ENCODE peak calls at places on chromosomes 7 and 10, in nine cellular contexts. W is cardiac fibroblast; B is upper lobe of left lung; K is heart right ventricle; Z is CD8-positive, alpha-beta T cell; F is endothelial cell; P is fibroblast of villous mesenchyme; V is AG09309; M is Calu3. X is an unnamed sample.

GRCh38 chr10:86670290-86670811 is 2.0 kb downstream of the LDB3 start:
- DNase-seq in F (no peak), Z (no peak), K (no peak), P (no peak), M (no peak), V (no peak), W (no peak), B (no peak), X (no peak)

GRCh38 chr10:60572511-60573194 is 183.0 kb upstream of the ANK3 start:
- DNase-seq in B (no peak), K (peak; percentile 23), W (peak; percentile 58), F (peak; percentile 22), M (peak; percentile 26), V (peak; percentile 21), Z (no peak), P (peak; percentile 24), X (peak; percentile 43)

GRCh38 chr7:41977165-41977651 is 259.8 kb downstream of the GLI3 start:
- DNase-seq in Z (no peak), K (no peak), V (no peak), W (peak; percentile 82), M (peak; percentile 32), F (peak; percentile 30), B (no peak), P (peak; percentile 71), X (no peak)

GRCh38 chr7:123769371-123769770 is 20.6 kb upstream of the WASL start:
- DNase-seq in M (peak; percentile 72), K (no peak), F (no peak), V (no peak), Z (no peak), W (peak; percentile 86), P (peak; percentile 12), B (no peak), X (no peak)

GRCh38 chr10:76356557-76356956 is 925.1 kb downstream of the LRMDA start:
- DNase-seq in Z (no peak), K (no peak), M (no peak), V (no peak), W (no peak), B (no peak), P (no peak), F (no peak), X (no peak)

GRCh38 chr10:131675104-131675503 is 225.7 kb upstream of the PPP2R2D start:
- DNase-seq in Z (no peak), F (no peak), P (no peak), B (no peak), K (no peak), M (no peak), V (no peak), W (no peak), X (no peak)

GRCh38 chr10:7488418-7488829 is 77.6 kb upstream of the SFMBT2 start:
- DNase-seq in F (no peak), W (peak; percentile 46), M (peak; percentile 11), V (no peak), Z (no peak), P (peak; percentile 73), B (no peak), K (no peak), X (no peak)

GRCh38 chr10:131475803-131476202 is 164.3 kb upstream of the TCERG1L start:
- DNase-seq in K (no peak), W (no peak), P (no peak), F (no peak), Z (no peak), V (no peak), M (no peak), B (no peak), X (no peak)

GRCh38 chr10:123150986-123151738 is 3.0 kb upstream of the BUB3 start:
- DNase-seq in F (peak; percentile 48), K (no peak), P (no peak), B (peak; percentile 84), M (peak; percentile 21), V (no peak), Z (no peak), W (no peak), X (no peak)

GRCh38 chr7:120993011-120993574 is 4.6 kb downstream of the CPED1 start:
- DNase-seq in Z (no peak), K (no peak), M (no peak), W (no peak), B (no peak), V (no peak), P (no peak), F (no peak), X (no peak)

GRCh38 chr10:103729851-103730250 is 125.5 kb downstream of the SH3PXD2A start:
- DNase-seq in M (no peak), W (no peak), K (no peak), V (no peak), B (no peak), Z (no peak), P (no peak), F (no peak), X (no peak)

GRCh38 chr7:19957664-19958063 is 184.2 kb upstream of the TMEM196 start:
- DNase-seq in V (no peak), K (no peak), Z (no peak), F (no peak), B (no peak), W (peak; percentile 32), P (peak; percentile 51), M (no peak), X (no peak)

GRCh38 chr10:14674376-14675050 is 100.2 kb downstream of the FAM107B start:
- DNase-seq in Z (no peak), B (no peak), V (no peak), P (no peak), F (no peak), K (no peak), W (no peak), M (peak; percentile 72), X (no peak)

GRCh38 chr10:118501637-118502440 is 93.6 kb downstream of the PRLHR start:
- DNase-seq in V (peak; percentile 14), B (no peak), P (peak; percentile 61), K (no peak), Z (no peak), W (peak; percentile 64), M (no peak), F (no peak), X (no peak)

GRCh38 chr7:5709347-5709950 is 72.0 kb downstream of the RNF216 start:
- DNase-seq in P (peak; percentile 70), M (no peak), V (peak; percentile 42), B (no peak), Z (no peak), W (no peak), K (no peak), F (no peak), X (no peak)

GRCh38 chr10:124090630-124091209 is 2.7 kb downstream of the CHST15 start:
- DNase-seq in K (no peak), B (no peak), P (no peak), F (no peak), W (no peak), Z (no peak), M (peak; percentile 14), V (no peak), X (no peak)

GRCh38 chr10:72254891-72255568 is 18.7 kb upstream of the DDIT4 start:
- DNase-seq in K (peak; percentile 90), W (peak; percentile 92), Z (peak; percentile 38), B (peak; percentile 75), P (peak; percentile 89), M (peak; percentile 83), V (no peak), F (peak; percentile 47), X (no peak)

GRCh38 chr10:23331567-23332290 is 12.9 kb downstream of the C10orf67 start:
- DNase-seq in B (no peak), M (no peak), Z (no peak), K (no peak), F (no peak), W (peak; percentile 89), P (peak; percentile 89), V (peak; percentile 57), X (no peak)

GRCh38 chr7:37753398-37753797 is 69.8 kb downstream of the GPR141 start:
- DNase-seq in W (no peak), P (no peak), M (no peak), B (no peak), V (no peak), F (no peak), K (no peak), Z (no peak), X (no peak)

GRCh38 chr7:139808846-139809442 is 20.1 kb upstream of the TBXAS1 start:
- DNase-seq in M (no peak), F (no peak), B (no peak), K (no peak), W (no peak), Z (no peak), P (no peak), V (no peak), X (no peak)
- TF ChIP-seq CTCF in M (no peak), F (no peak), B (no peak), K (no peak), W (no peak), Z (no peak), P (no peak), V (no peak), X (no peak)

GRCh38 chr10:84519235-84519634 is 190.8 kb downstream of the CCSER2 start:
- DNase-seq in V (no peak), P (no peak), Z (no peak), F (no peak), B (no peak), K (no peak), W (no peak), M (no peak), X (no peak)
- TF ChIP-seq CTCF in V (no peak), P (no peak), Z (no peak), F (no peak), B (no peak), K (no peak), W (no peak), M (no peak), X (no peak)

GRCh38 chr7:133859191-133859590 is 267.9 kb upstream of the LRGUK start:
- DNase-seq in W (no peak), M (no peak), B (no peak), Z (no peak), K (no peak), F (no peak), V (no peak), P (no peak), X (no peak)
- TF ChIP-seq CTCF in W (no peak), M (no peak), B (no peak), Z (no peak), K (no peak), F (no peak), V (no peak), P (no peak), X (no peak)

GRCh38 chr10:79068203-79068561 is 584 bp upstream of the ZMIZ1 start:
- DNase-seq in V (no peak), F (peak; percentile 61), B (peak; percentile 88), Z (peak; percentile 31), P (no peak), K (no peak), M (peak; percentile 47), W (peak; percentile 26), X (peak; percentile 34)

GRCh38 chr10:79065853-79066252 is 2.9 kb upstream of the ZMIZ1 start:
- DNase-seq in K (peak; percentile 3), F (no peak), M (no peak), B (no peak), W (no peak), V (no peak), Z (no peak), P (no peak), X (no peak)

GRCh38 chr10:79068562-79069324 is at the start of gene ZMIZ1:
- DNase-seq in B (peak; percentile 98), M (peak; percentile 92), V (peak; percentile 82), K (peak; percentile 87), F (peak; percentile 83), P (peak; percentile 95), W (peak; percentile 95), Z (peak; percentile 81), X (peak; percentile 92)

GRCh38 chr10:79066460-79067240 is 2.1 kb upstream of the ZMIZ1 start:
- DNase-seq in K (no peak), V (no peak), M (peak; percentile 63), W (peak; percentile 34), F (peak; percentile 33), B (no peak), Z (no peak), P (no peak), X (no peak)

GRCh38 chr10:79067241-79068202 is 1.2 kb upstream of the ZMIZ1 start:
- DNase-seq in P (peak; percentile 95), Z (peak; percentile 85), B (peak; percentile 96), F (peak; percentile 96), M (peak; percentile 93), W (peak; percentile 95), V (peak; percentile 55), K (peak; percentile 93), X (peak; percentile 95)
- TF ChIP-seq CTCF in P (peak; percentile 29), Z (no peak), B (no peak), F (peak; percentile 15), M (peak; percentile 37), W (no peak), V (no peak), K (peak; percentile 39), X (no peak)

X was measured in mesothelial cell of epicardium.